ENCODE peak calls at places on chromosomes 6 and 20, in six cellular contexts. T is A549, H is heart left ventricle, X is K562, M is tibial nerve, L is thyroid gland. Z is an unnamed sample.

GRCh38 chr6:152240983-152241766 is 396.0 kb downstream of the SYNE1 start:
- DNase-seq in T (no peak), H (no peak), X (no peak), M (no peak), L (no peak), Z (no peak)

GRCh38 chr6:96939019-96939805 is 14.7 kb downstream of the KLHL32 start:
- DNase-seq in T (peak; percentile 28), H (no peak), X (no peak), M (no peak), L (no peak), Z (no peak)

GRCh38 chr6:170271771-170272314 is 19.0 kb downstream of the DLL1 start:
- DNase-seq in T (no peak), H (no peak), X (no peak), M (peak; percentile 34), L (no peak), Z (no peak)

GRCh38 chr6:164034602-164035140 is 620.2 kb downstream of the QKI start:
- DNase-seq in T (no peak), H (no peak), X (no peak), M (no peak), L (no peak), Z (no peak)

GRCh38 chr6:110137924-110138887 is 41.3 kb downstream of the WASF1 start:
- DNase-seq in T (peak; percentile 1), H (no peak), X (no peak), M (no peak), L (no peak), Z (no peak)

GRCh38 chr20:9515761-9516657 is 1.6 kb downstream of the LAMP5 start:
- DNase-seq in T (no peak), H (peak; percentile 32), X (no peak), M (no peak), L (peak; percentile 34), Z (no peak)

GRCh38 chr6:109687271-109687721 is 3.7 kb downstream of the AK9 start:
- DNase-seq in T (no peak), H (peak; percentile 55), X (no peak), M (no peak), L (no peak), Z (no peak)

GRCh38 chr6:90004511-90004910 is 110.2 kb downstream of the GJA10 start:
- DNase-seq in T (no peak), H (no peak), X (no peak), M (no peak), L (no peak), Z (no peak)

GRCh38 chr6:105785412-105785811 is 300.7 kb upstream of the PRDM1 start:
- DNase-seq in T (no peak), H (peak; percentile 37), X (no peak), M (no peak), L (no peak), Z (no peak)

GRCh38 chr20:58550661-58551060 is 35.5 kb upstream of the APCDD1L start:
- DNase-seq in T (no peak), H (no peak), X (peak; percentile 51), M (no peak), L (no peak), Z (peak; percentile 52)

GRCh38 chr6:162736933-162737332 is 9.2 kb downstream of the PACRG start:
- DNase-seq in T (no peak), H (no peak), X (no peak), M (no peak), L (no peak), Z (no peak)

GRCh38 chr20:53834044-53834442 is 236.4 kb downstream of the BCAS1 start:
- DNase-seq in T (no peak), H (no peak), X (no peak), M (no peak), L (no peak), Z (no peak)

GRCh38 chr20:36306557-36307411 is 645 bp downstream of the DLGAP4 start:
- DNase-seq in T (no peak), H (no peak), X (no peak), M (no peak), L (no peak), Z (no peak)

GRCh38 chr6:78489874-78490273 is 377.5 kb upstream of the IRAK1BP1 start:
- DNase-seq in T (no peak), H (no peak), X (no peak), M (no peak), L (no peak), Z (no peak)

GRCh38 chr6:97110149-97110548 is 172.9 kb downstream of the MMS22L start:
- DNase-seq in T (no peak), H (no peak), X (no peak), M (no peak), L (no peak), Z (no peak)

GRCh38 chr6:30684386-30685156 is 1.9 kb downstream of the PPP1R18 start:
- DNase-seq in T (no peak), H (peak; percentile 75), X (peak; percentile 60), M (peak; percentile 39), L (no peak), Z (no peak)

GRCh38 chr6:158413814-158414563 is 101.7 kb downstream of the TULP4 start:
- DNase-seq in T (no peak), H (no peak), X (no peak), M (no peak), L (no peak), Z (no peak)

GRCh38 chr6:84449220-84449619 is 221.8 kb upstream of the CEP162 start:
- DNase-seq in T (no peak), H (no peak), X (no peak), M (no peak), L (no peak), Z (no peak)

GRCh38 chr6:163311830-163312229 is 102.7 kb upstream of the QKI start:
- DNase-seq in T (peak; percentile 83), H (no peak), X (no peak), M (no peak), L (no peak), Z (peak; percentile 11)

GRCh38 chr6:28488916-28489365 is 26.7 kb downstream of the GPX6 start:
- DNase-seq in T (peak; percentile 76), H (no peak), X (peak; percentile 41), M (peak; percentile 7), L (no peak), Z (no peak)

GRCh38 chr6:111113731-111114438 is 26.6 kb downstream of the SLC16A10 start:
- DNase-seq in T (peak; percentile 2), H (peak; percentile 59), X (no peak), M (peak; percentile 14), L (peak; percentile 40), Z (no peak)

GRCh38 chr20:38143646-38144554 is 21.2 kb downstream of the TGM2 start:
- DNase-seq in T (peak; percentile 91), H (peak; percentile 80), X (peak; percentile 58), M (no peak), L (no peak), Z (no peak)

GRCh38 chr20:38141154-38141888 is 23.7 kb downstream of the TGM2 start:
- DNase-seq in T (no peak), H (peak; percentile 25), X (peak; percentile 54), M (no peak), L (no peak), Z (no peak)

GRCh38 chr20:38141889-38142494 is 23.1 kb downstream of the TGM2 start:
- DNase-seq in T (no peak), H (no peak), X (no peak), M (no peak), L (no peak), Z (no peak)

GRCh38 chr20:38144608-38145093 is 20.4 kb downstream of the TGM2 start:
- DNase-seq in T (no peak), H (no peak), X (no peak), M (no peak), L (no peak), Z (no peak)

DNA sequence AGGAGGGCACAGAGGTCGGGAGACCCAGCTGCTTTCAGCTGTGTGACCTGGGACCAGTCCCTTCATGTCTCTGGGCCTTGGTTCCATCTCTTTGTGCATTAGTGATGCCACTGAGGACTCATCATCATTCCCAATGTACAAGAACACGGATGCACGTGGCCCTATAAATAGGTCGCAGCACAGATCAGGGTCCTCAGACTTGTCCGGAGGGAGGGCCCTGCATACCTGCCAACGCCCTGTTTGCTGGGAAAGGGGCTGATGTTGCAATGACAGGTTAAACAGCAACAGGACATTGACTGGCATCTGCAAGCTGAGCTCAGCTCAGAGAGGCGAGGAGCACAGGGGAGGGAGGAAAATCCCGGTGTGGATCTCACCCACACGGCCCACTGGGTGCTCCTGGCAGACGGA is 21.8 kb downstream of the TGM2 start:
- DNase-seq in T (peak; percentile 93), H (no peak), X (peak; percentile 44), M (no peak), L (no peak), Z (no peak)
- TF ChIP-seq POLR2A in T (no peak), H (no peak), X (no peak), M (no peak), L (no peak), Z (no peak)

GRCh38 chr20:61527626-61528025 is 275.6 kb downstream of the CDH4 start:
- DNase-seq in T (no peak), H (no peak), X (no peak), M (no peak), L (no peak), Z (no peak)
- H3K4me1 ChIP-seq in T (no peaks in the 10 kb centered on the region), H (no peaks in the 10 kb centered on the region), X (peaks cover 19% of the 10 kb centered on the region), M (no peaks in the 10 kb centered on the region), L (no peaks in the 10 kb centered on the region), Z (no peaks in the 10 kb centered on the region)

DNA sequence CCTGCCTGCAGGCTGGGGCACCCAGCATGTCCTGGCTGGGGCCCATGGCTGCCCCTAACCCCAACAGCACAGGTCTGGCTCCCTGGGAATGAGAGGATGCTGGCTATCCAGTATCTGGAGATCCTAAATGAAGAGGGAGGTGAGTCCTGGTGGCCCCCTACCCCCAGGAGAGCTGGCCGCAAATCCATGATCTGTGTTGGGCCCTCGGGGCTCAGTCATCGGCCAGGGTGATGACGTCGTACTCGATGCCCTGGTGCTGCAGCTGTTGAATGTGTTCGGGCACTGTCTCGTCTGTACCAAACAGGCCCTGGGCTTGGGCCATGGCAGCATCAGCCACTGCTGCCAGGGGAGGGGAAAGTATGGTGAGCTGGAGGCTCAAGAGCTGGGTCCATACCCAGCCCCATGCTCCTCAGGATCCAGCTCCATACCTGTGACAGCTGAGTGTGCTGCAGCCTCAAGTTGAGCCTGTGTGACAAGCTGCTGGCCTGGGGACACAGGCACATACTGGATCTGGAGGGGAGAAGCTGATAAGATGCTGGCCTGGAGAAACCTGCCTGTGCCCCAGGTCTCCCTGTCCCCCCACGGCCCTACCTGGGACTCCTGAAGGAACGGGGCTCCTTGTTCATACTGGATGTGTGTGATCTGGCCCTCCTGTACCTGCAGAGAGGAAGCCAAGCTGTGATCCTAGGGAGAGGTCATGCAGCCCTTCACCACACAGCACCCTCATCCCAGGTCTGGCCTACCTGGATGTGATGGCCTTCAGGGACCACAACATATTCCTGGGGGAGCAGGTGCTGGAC is 14.5 kb downstream of the PCIF1 start:
- DNase-seq in T (no peak), H (no peak), X (no peak), M (no peak), L (no peak), Z (no peak)
- TF ChIP-seq POLR2A in T (no peak), H (no peak), X (no peak), M (no peak), L (no peak), Z (no peak)

GRCh38 chr6:16766043-16766521 is 4.8 kb upstream of the ATXN1 start:
- DNase-seq in T (peak; percentile 84), H (no peak), X (no peak), M (no peak), L (no peak), Z (no peak)

GRCh38 chr6:16767765-16768514 is 6.7 kb upstream of the ATXN1 start:
- DNase-seq in T (no peak), H (no peak), X (no peak), M (no peak), L (no peak), Z (no peak)

GRCh38 chr6:16765235-16765634 is 4.0 kb upstream of the ATXN1 start:
- DNase-seq in T (no peak), H (no peak), X (no peak), M (no peak), L (no peak), Z (no peak)

GRCh38 chr6:16769131-16769985 is 8.1 kb upstream of the ATXN1 start:
- DNase-seq in T (peak; percentile 91), H (peak; percentile 68), X (peak; percentile 40), M (no peak), L (no peak), Z (no peak)

GRCh38 chr6:16766836-16767745 is 5.8 kb upstream of the ATXN1 start:
- DNase-seq in T (no peak), H (no peak), X (no peak), M (no peak), L (no peak), Z (no peak)
- H3K4me1 ChIP-seq in T (peaks cover 69% of the 10 kb centered on the region), H (peaks cover 24% of the 10 kb centered on the region), X (peaks cover 5% of the 10 kb centered on the region), M (no peaks in the 10 kb centered on the region), L (peaks cover 11% of the 10 kb centered on the region), Z (peaks cover 48% of the 10 kb centered on the region)